ENCODE peak calls at places on chromosomes 11 and 22, in five cellular contexts. B is PC-3; P is GM12864; N is activated CD4-positive, alpha-beta T cell treated with anti-CD3 and anti-CD28 coated beads, Interleukin-2, amount 50 U/mL, for 1 hour; A is hepatic stellate cell. J is an unnamed sample.

GRCh38 chr11:103927535-103927934 is 108.9 kb upstream of the DDI1 start:
- DNase-seq in B (peak), A (no peak), P (peak), N (no peak), J (no peak)

GRCh38 chr11:79332017-79332416 is 108.8 kb downstream of the TENM4 start:
- DNase-seq in B (no peak), A (no peak), P (no peak), N (no peak), J (no peak)

GRCh38 chr11:128830836-128831780 is 36.0 kb downstream of the KCNJ1 start:
- DNase-seq in B (peak), A (peak), P (peak), N (peak), J (peak)

GRCh38 chr11:68682531-68682931 is 1.8 kb upstream of the GAL start:
- DNase-seq in B (no peak), A (no peak), N (no peak), P (no peak), J (no peak)

GRCh38 chr11:15692739-15693138 is 578.0 kb downstream of the INSC start:
- DNase-seq in P (no peak), B (no peak), A (no peak), N (no peak), J (no peak)

GRCh38 chr22:29689872-29690213 is 30.0 kb upstream of the CABP7 start:
- DNase-seq in B (peak), N (peak), P (no peak), A (peak), J (no peak)

GRCh38 chr11:125053167-125053566 is 9.9 kb upstream of the SLC37A2 start:
- DNase-seq in B (peak), P (no peak), N (no peak), A (no peak), J (no peak)

GRCh38 chr11:2122907-2123627 is 16.1 kb downstream of the IGF2 start:
- DNase-seq in A (no peak), B (no peak), N (no peak), P (no peak), J (no peak)

GRCh38 chr22:37214431-37215025 is 2.3 kb upstream of the SSTR3 start:
- DNase-seq in P (no peak), B (no peak), N (no peak), A (no peak), J (no peak)

GRCh38 chr11:118615282-118615979 is 8.0 kb downstream of the PHLDB1 start:
- DNase-seq in A (no peak), P (no peak), N (no peak), B (no peak), J (no peak)

GRCh38 chr11:66003291-66003690 is 988 bp downstream of the BANF1 start:
- DNase-seq in B (no peak), N (no peak), A (no peak), P (no peak), J (no peak)

J was measured in AG09309.